ENCODE peak calls at places on chromosomes 1 and 21, in five cellular contexts. R, S, V, W and P are unnamed samples.

GRCh38 chr1:176227579-176227978 is 20.5 kb upstream of the COP1 start:
- DNase-seq in R (no peak), S (no peak), V (no peak), W (no peak), P (no peak)

GRCh38 chr1:179061360-179062282 is 20.2 kb upstream of the TOR3A start:
- DNase-seq in R (no peak), S (no peak), V (no peak), W (no peak), P (no peak)

GRCh38 chr1:202189012-202189790 is 4.4 kb upstream of the LGR6 start:
- DNase-seq in R (peak; percentile 58), S (peak; percentile 40), V (no peak), W (peak; percentile 77), P (peak; percentile 79)

GRCh38 chr1:9438431-9439073 is 100.7 kb upstream of the SLC25A33 start:
- DNase-seq in R (peak; percentile 87), S (peak; percentile 93), V (peak; percentile 94), W (no peak), P (peak; percentile 83)

GRCh38 chr1:168897249-168897648 is 168.2 kb upstream of the DPT start:
- DNase-seq in R (no peak), S (no peak), V (no peak), W (no peak), P (no peak)

GRCh38 chr1:83583351-83584014 is 415.4 kb downstream of the TTLL7 start:
- DNase-seq in R (no peak), S (no peak), V (peak; percentile 39), W (no peak), P (peak; percentile 10)

GRCh38 chr21:32585042-32585710 is at the start of gene TCP10L:
- DNase-seq in R (no peak), S (no peak), V (no peak), W (no peak), P (no peak)

GRCh38 chr1:207328908-207329307 is 7.4 kb downstream of the CD55 start:
- DNase-seq in R (no peak), S (no peak), V (no peak), W (no peak), P (no peak)

GRCh38 chr21:36048357-36048756 is 12.0 kb downstream of the SETD4 start:
- DNase-seq in R (peak; percentile 0), S (no peak), V (no peak), W (no peak), P (no peak)

GRCh38 chr1:168598125-168598524 is 21.7 kb downstream of the XCL1 start:
- DNase-seq in R (no peak), S (no peak), V (no peak), W (no peak), P (no peak)

DNA sequence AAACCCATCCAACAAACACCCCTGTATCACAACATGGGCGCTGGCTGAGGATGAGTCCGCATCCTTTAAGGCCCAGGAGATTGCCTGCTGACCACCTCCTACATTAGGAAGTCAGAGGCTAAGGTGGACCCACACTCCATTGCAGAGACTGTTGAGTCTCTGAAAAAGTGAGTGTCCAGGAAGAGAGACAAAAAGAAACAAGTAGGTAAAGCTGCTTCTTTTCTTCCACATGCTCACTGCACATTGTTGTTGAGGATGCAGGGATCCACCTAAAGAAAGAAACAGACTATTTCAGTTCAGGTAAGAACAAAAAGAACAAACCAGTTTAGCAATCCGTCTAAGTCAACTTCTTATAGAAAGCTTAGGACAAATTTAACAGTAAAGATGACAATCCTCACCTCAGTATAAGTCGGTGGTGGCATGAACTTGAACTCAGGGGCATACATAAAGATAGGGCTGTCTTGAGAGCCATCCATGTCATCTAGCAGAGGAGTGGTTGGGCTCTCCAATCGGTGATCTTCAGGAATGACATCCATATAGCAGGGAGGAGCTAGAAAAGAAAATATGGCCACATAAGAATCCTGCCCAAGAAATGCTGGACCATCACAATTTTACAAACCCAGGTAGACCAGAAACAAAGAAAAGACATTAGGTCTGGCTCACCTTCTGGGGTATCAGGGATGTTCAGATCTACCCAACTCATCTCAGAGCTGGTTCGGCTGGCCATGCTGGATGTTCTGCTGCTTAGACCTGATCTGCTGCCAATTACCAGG is 2.6 kb downstream of the TXNIP start:
- DNase-seq in R (no peak), S (no peak), V (no peak), W (peak; percentile 46), P (no peak)
- H3K4me3 ChIP-seq in R (peak overlapping the region; percentile 81), S (peak overlapping the region; percentile 87), V (peak overlapping the region; percentile 81), W (peak overlapping the region; percentile 96), P (peak overlapping the region; percentile 41)

GRCh38 chr21:14513772-14514171 is 32.3 kb downstream of the SAMSN1 start:
- DNase-seq in R (no peak), S (no peak), V (no peak), W (no peak), P (no peak)
- TF ChIP-seq POLR2A in R (no peak), S (no peak), V (no peak), W (no peak), P (no peak)

DNA sequence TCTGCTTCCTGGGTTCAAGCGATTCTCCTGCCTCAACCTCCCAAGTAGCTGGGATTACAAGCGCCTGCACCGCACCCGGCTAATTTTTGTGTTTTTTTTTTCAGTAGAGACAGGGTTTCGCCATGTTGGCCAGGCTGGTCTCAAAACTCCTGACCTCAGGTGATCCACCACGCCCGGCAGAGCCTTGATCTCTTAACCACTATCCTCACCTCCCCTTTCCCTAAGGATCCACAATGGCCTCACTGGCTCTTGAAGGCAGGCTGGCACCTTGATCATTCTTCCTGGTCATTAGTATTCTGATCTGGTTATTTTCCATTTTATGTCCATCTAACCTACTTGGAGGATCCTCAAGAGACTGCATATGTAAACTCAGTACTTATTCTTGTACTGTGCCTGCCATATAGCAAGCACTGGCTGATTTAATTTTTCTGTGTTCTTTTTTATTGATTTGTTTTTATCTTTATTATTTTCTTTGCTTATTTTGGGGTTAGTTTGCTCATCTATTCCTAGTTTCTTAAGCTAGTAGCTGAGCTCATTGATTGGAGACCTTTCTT is 6.3 kb downstream of the RCC1 start:
- DNase-seq in R (no peak), S (peak; percentile 37), V (no peak), W (no peak), P (no peak)
- H3K4me3 ChIP-seq in R (no peak overlapping the region), S (no peak overlapping the region), V (no peak overlapping the region), W (no peak overlapping the region), P (no peak overlapping the region)

GRCh38 chr1:44721521-44722361 is 9.2 kb downstream of the RNU5D-1 start:
- DNase-seq in R (no peak), S (peak; percentile 91), V (no peak), W (peak; percentile 65), P (peak; percentile 73)
- TF ChIP-seq POLR2A in R (peak; percentile 80), S (peak; percentile 99), V (peak; percentile 73), W (peak; percentile 86), P (peak; percentile 98)

DNA sequence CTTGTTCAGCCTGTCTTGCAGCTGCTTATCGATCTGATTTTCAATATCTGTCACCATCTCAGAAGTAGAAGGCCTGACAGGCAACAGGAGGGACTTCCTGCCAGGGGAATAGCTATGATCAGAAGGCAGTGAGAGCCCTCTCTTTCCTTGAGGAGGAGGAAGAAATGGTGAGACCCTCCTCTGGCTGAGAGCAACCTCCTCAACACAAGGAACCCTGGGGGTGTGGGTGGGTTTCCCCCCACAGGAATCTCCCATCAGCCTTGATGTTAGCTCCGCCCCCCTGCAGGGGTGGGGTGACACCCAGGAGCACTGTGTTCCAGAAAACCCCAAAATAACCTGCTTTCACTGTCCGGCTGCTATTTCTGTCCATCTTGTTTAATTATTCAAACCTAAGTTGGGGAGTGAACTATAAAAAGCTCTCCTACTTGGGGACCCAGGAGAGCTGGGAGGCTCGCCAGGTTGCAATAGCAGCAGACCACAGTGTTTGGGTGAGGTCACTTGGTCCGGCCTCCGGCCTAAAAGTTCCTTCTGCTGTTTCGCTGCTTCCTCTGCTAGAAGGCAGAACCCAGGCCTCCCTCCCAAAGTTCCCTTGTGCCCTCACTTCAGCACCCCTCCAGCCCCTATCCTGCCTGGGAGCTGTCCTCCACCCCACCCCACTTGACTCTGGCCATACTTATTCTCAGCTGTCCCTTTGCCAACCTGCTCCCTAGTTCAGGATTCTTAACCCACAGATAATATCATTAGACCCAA is 7.8 kb upstream of the MEF2D start:
- DNase-seq in R (no peak), S (peak; percentile 80), V (peak; percentile 94), W (peak; percentile 62), P (peak; percentile 37)
- H3K4me3 ChIP-seq in R (no peak overlapping the region), S (no peak overlapping the region), V (peak overlapping the region; percentile 38), W (no peak overlapping the region), P (no peak overlapping the region)

DNA sequence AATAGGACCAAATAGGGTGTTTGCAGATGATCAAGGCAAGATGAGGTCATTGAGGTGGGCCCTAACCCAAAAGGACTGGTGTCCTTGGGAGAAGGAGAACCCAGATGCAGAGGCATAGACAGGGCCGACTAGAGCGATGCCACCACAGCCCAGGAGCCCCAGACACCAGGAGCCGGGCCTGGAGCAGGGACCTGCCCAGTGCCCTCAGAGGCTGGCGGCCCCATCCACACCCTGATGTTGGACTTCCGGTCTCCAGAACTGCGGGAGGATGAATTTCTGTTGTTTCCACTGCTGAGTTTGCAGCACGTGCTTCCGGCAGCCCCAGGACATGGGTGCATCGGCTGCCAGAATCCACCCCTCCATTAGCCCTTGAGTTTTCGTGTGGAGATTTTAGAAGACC is 7.2 kb upstream of the ACTRT2 start:
- DNase-seq in R (no peak), S (no peak), V (no peak), W (no peak), P (no peak)
- TF ChIP-seq POLR2A in R (no peak), S (no peak), V (no peak), W (no peak), P (no peak)

GRCh38 chr1:55055951-55056631 is 16.7 kb downstream of the PCSK9 start:
- DNase-seq in R (no peak), S (no peak), V (no peak), W (no peak), P (no peak)

GRCh38 chr1:55052221-55053142 is 13.1 kb downstream of the PCSK9 start:
- DNase-seq in R (no peak), S (no peak), V (no peak), W (peak; percentile 76), P (peak; percentile 28)

GRCh38 chr1:55055084-55055882 is 15.9 kb downstream of the PCSK9 start:
- DNase-seq in R (no peak), S (no peak), V (no peak), W (no peak), P (no peak)

GRCh38 chr1:55053265-55053954 is 14.1 kb downstream of the PCSK9 start:
- DNase-seq in R (no peak), S (no peak), V (no peak), W (peak; percentile 74), P (no peak)

DNA sequence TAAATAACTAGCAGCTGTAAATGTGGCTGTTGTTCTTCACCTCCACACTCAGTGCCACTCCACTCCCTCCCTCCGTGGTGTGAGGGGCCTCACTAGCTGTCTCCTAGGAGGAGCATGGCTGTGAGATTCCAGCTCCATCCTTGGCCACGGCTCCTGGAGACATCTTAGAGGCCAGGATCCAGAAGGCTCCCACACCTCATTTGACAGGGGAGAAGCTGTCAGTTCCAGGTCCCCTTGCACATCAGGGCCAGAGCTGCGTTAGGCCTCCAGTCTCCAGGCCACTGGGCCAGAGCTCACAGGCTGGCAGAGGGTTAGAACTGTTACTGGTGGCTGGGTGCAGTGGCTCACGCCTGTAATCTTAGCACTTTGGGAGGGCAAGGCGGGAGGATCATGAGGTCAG is 15.0 kb downstream of the PCSK9 start:
- DNase-seq in R (no peak), S (no peak), V (no peak), W (no peak), P (no peak)
- H3K4me3 ChIP-seq in R (no peak overlapping the region), S (no peak overlapping the region), V (no peak overlapping the region), W (no peak overlapping the region), P (no peak overlapping the region)